ENCODE peak calls at places on chromosome 7, in ten cellular contexts. M is activated CD8-positive, alpha-beta memory T cell treated with anti-CD3 and anti-CD28 coated beads for 1 hour; B is PC-9; W is tibial nerve; A is H4; I is spleen; H is A549; Z is sciatic nerve; R is nephron progenitor cell; V is midbrain. T is an unnamed sample.

GRCh38 chr7:154627571-154628290 is 375.2 kb downstream of the PAXIP1 start:
- DNase-seq in Z (no peak), V (no peak), A (no peak), W (no peak), B (no peak), I (no peak), M (no peak), R (no peak), H (no peak), T (no peak)

GRCh38 chr7:102811942-102812678 is 63.3 kb downstream of the FAM185A start:
- DNase-seq in R (no peak), V (no peak), B (no peak), I (no peak), Z (no peak), W (no peak), M (no peak), A (no peak), H (no peak), T (no peak)

GRCh38 chr7:151992375-151992774 is 33.1 kb upstream of the GALNT11 start:
- DNase-seq in Z (peak), V (no peak), I (peak), A (peak), W (peak), H (peak), B (peak), R (peak), M (peak), T (no peak)

GRCh38 chr7:2904202-2904601 is 60.1 kb upstream of the GNA12 start:
- DNase-seq in Z (no peak), A (no peak), B (no peak), M (no peak), V (no peak), R (no peak), W (no peak), I (no peak), H (no peak), T (no peak)

GRCh38 chr7:108347616-108348015 is 108.6 kb downstream of the NRCAM start:
- DNase-seq in H (peak), M (no peak), I (no peak), A (no peak), B (peak), R (peak), Z (no peak), W (no peak), V (no peak), T (no peak)

GRCh38 chr7:46879783-46880182 is 702.1 kb downstream of the TNS3 start:
- DNase-seq in M (no peak), A (no peak), I (no peak), W (no peak), H (no peak), R (no peak), B (no peak), Z (no peak), V (no peak), T (no peak)

GRCh38 chr7:106217089-106217542 is 67.7 kb downstream of the NAMPT start:
- DNase-seq in V (no peak), I (peak), W (peak), A (peak), R (no peak), B (peak), Z (peak), M (no peak), H (peak), T (peak)

GRCh38 chr7:38950309-38950708 is 27.4 kb upstream of the POU6F2 start:
- DNase-seq in H (no peak), Z (no peak), W (no peak), V (no peak), I (no peak), A (peak), B (no peak), M (no peak), R (no peak), T (no peak)

GRCh38 chr7:22962775-22963358 is 51.1 kb downstream of the HYCC1 start:
- DNase-seq in M (no peak), B (no peak), I (no peak), R (no peak), Z (no peak), H (no peak), V (no peak), W (no peak), A (no peak), T (no peak)

GRCh38 chr7:141354251-141354650 is 197.0 kb upstream of the AGK start:
- DNase-seq in M (no peak), H (no peak), A (peak), I (no peak), W (no peak), B (no peak), Z (no peak), R (no peak), V (no peak), T (no peak)

GRCh38 chr7:101940830-101941229 is 123.4 kb downstream of the CUX1 start:
- DNase-seq in M (no peak), A (no peak), B (no peak), W (no peak), V (no peak), H (no peak), Z (peak), I (no peak), R (peak), T (no peak)

T was measured in thoracic aorta.